ENCODE peak calls at places on chromosomes 13 and 19, in four cellular contexts. F is anterior cingulate cortex, D is GM10248, O is lower leg skin. L is an unnamed sample.
A peak's percentile ranks its signal among the peaks of the same experiment; 100 is the strongest.

GRCh38 chr19:932647-933552 is 7.1 kb downstream of the ARID3A start:
- DNase-seq in F (no peak), D (peak; percentile 59), O (peak; percentile 93), L (no peak)

GRCh38 chr19:13825489-13826475 is 30.5 kb downstream of the ZSWIM4 start:
- DNase-seq in F (no peak), D (no peak), O (no peak), L (no peak)

GRCh38 chr19:35026418-35026817 is 3.9 kb upstream of the SCN1B start:
- DNase-seq in F (no peak), D (no peak), O (no peak), L (no peak)

GRCh38 chr13:51977606-51978005 is 33.6 kb downstream of the ATP7B start:
- DNase-seq in F (no peak), D (no peak), O (no peak), L (no peak)

GRCh38 chr13:80217614-80218456 is 123.1 kb downstream of the SPRY2 start:
- DNase-seq in F (no peak), D (no peak), O (no peak), L (no peak)

GRCh38 chr13:42747399-42747873 is 33.9 kb upstream of the FAM216B start:
- DNase-seq in F (no peak), D (no peak), O (no peak), L (no peak)

GRCh38 chr19:54017266-54017665 is 25.8 kb downstream of the CACNG6 start:
- DNase-seq in F (no peak), D (no peak), O (no peak), L (no peak)

GRCh38 chr13:74117207-74117705 is 16.9 kb downstream of the KLF12 start:
- DNase-seq in F (no peak), D (no peak), O (no peak), L (no peak)

GRCh38 chr13:62482351-62482750 is 1066.7 kb upstream of the PCDH20 start:
- DNase-seq in F (no peak), D (no peak), O (no peak), L (no peak)

GRCh38 chr13:36981156-36981743 is 17.9 kb downstream of the ALG5 start:
- DNase-seq in F (no peak), D (peak; percentile 35), O (no peak), L (no peak)

GRCh38 chr13:79681069-79681468 is 200.1 kb downstream of the NDFIP2 start:
- DNase-seq in F (no peak), D (no peak), O (no peak), L (no peak)

GRCh38 chr13:87671031-87671823 is at the start of gene SLITRK5:
- DNase-seq in F (peak; percentile 82), D (peak; percentile 74), O (peak; percentile 95), L (peak; percentile 54)

GRCh38 chr13:80037505-80037888 is 303.4 kb downstream of the SPRY2 start:
- DNase-seq in F (no peak), D (no peak), O (no peak), L (no peak)

GRCh38 chr13:19586904-19587634 is 25.7 kb upstream of the TPTE2 start:
- DNase-seq in F (no peak), D (peak; percentile 76), O (peak; percentile 76), L (peak; percentile 76)

GRCh38 chr13:112679381-112679780 is 10.5 kb upstream of the ATP11A start:
- DNase-seq in F (no peak), D (no peak), O (peak; percentile 77), L (no peak)

GRCh38 chr13:53631511-53631910 is 602.9 kb downstream of the OLFM4 start:
- DNase-seq in F (no peak), D (no peak), O (no peak), L (no peak)

GRCh38 chr19:55590621-55591020 is 8.7 kb downstream of the FIZ1 start:
- DNase-seq in F (no peak), D (no peak), O (no peak), L (no peak)

GRCh38 chr13:25848822-25849740 is 202.7 kb downstream of the SHISA2 start:
- DNase-seq in F (no peak), D (no peak), O (no peak), L (no peak)

GRCh38 chr13:83057119-83057518 is 825.2 kb downstream of the SLITRK1 start:
- DNase-seq in F (no peak), D (no peak), O (no peak), L (no peak)

GRCh38 chr19:48254529-48254970 is 1.2 kb downstream of the CARD8 start:
- DNase-seq in F (no peak), D (no peak), O (no peak), L (no peak)

GRCh38 chr13:35552172-35552844 is 75.8 kb upstream of the MAB21L1 start:
- DNase-seq in F (no peak), D (no peak), O (no peak), L (no peak)

GRCh38 chr13:38159710-38160109 is 189.9 kb upstream of the UFM1 start:
- DNase-seq in F (no peak), D (no peak), O (no peak), L (no peak)

GRCh38 chr13:49441846-49442245 is 2.0 kb downstream of the CAB39L start:
- DNase-seq in F (no peak), D (no peak), O (no peak), L (no peak)

GRCh38 chr13:98575009-98575866 is 1.7 kb downstream of the STK24 start:
- DNase-seq in F (no peak), D (no peak), O (no peak), L (no peak)

GRCh38 chr19:28468701-28469459 is 744.1 kb downstream of the UQCRFS1 start:
- DNase-seq in F (no peak), D (no peak), O (no peak), L (no peak)

GRCh38 chr13:102401755-102402154 is at the start of gene FGF14:
- DNase-seq in F (no peak), D (no peak), O (no peak), L (no peak)

GRCh38 chr13:29593605-29594297 is 1.7 kb downstream of the SLC7A1 start:
- DNase-seq in F (no peak), D (no peak), O (no peak), L (no peak)

GRCh38 chr13:48874165-48874564 is 101.5 kb upstream of the FNDC3A start:
- DNase-seq in F (no peak), D (no peak), O (no peak), L (no peak)

GRCh38 chr13:106561551-106562170 is 6.3 kb downstream of the ARGLU1 start:
- DNase-seq in F (no peak), D (peak; percentile 54), O (no peak), L (no peak)

L was measured in CMK.